ENCODE peak calls at places on chromosomes 13 and 19, in six cellular contexts. D, M, O, N, E and W are unnamed samples.

GRCh38 chr13:105847532-105848295 is 687.7 kb downstream of the EFNB2 start:
- DNase-seq in D (no peak), M (no peak), O (no peak), N (no peak), E (no peak), W (no peak)

GRCh38 chr13:50082426-50083283 is 67.4 kb downstream of the KCNRG start:
- DNase-seq in D (no peak), M (peak; percentile 79), O (peak; percentile 65), N (peak; percentile 94), E (peak; percentile 62), W (no peak)

GRCh38 chr19:15213715-15214381 is 13.1 kb upstream of the NOTCH3 start:
- DNase-seq in D (no peak), M (no peak), O (no peak), N (no peak), E (no peak), W (no peak)

GRCh38 chr19:1526066-1526778 is 2.3 kb downstream of the PLK5 start:
- DNase-seq in D (no peak), M (no peak), O (no peak), N (no peak), E (no peak), W (no peak)

GRCh38 chr19:2574478-2574931 is 98.6 kb downstream of the GADD45B start:
- DNase-seq in D (no peak), M (no peak), O (no peak), N (no peak), E (no peak), W (no peak)

GRCh38 chr13:43489168-43489730 is 297.5 kb downstream of the ENOX1 start:
- DNase-seq in D (no peak), M (no peak), O (no peak), N (no peak), E (no peak), W (no peak)

GRCh38 chr19:16901491-16902175 is 12.8 kb downstream of the F2RL3 start:
- DNase-seq in D (no peak), M (no peak), O (peak; percentile 74), N (no peak), E (no peak), W (no peak)

GRCh38 chr19:30160996-30161655 is 211.1 kb upstream of the ZNF536 start:
- DNase-seq in D (no peak), M (no peak), O (no peak), N (no peak), E (no peak), W (no peak)

GRCh38 chr19:6718741-6719539 is 1.5 kb downstream of the C3 start:
- DNase-seq in D (no peak), M (peak; percentile 79), O (peak; percentile 99), N (peak; percentile 93), E (no peak), W (no peak)

GRCh38 chr13:41054212-41054877 is 7.0 kb upstream of the WBP4 start:
- DNase-seq in D (no peak), M (no peak), O (peak; percentile 24), N (peak; percentile 53), E (peak; percentile 37), W (no peak)

GRCh38 chr19:31515931-31516330 is 166.7 kb upstream of the TSHZ3 start:
- DNase-seq in D (no peak), M (no peak), O (no peak), N (no peak), E (no peak), W (no peak)

GRCh38 chr19:46350029-46350757 is 3.3 kb downstream of the PPP5C start:
- DNase-seq in D (no peak), M (no peak), O (peak; percentile 28), N (no peak), E (no peak), W (no peak)
- H3K9ac ChIP-seq in D (no peak overlapping the region), M (no peak overlapping the region), O (no peak overlapping the region), N (peak overlapping the region; percentile 43), E (peak overlapping the region; percentile 81), W (no peak overlapping the region)

GRCh38 chr13:112897603-112897955 is 71.4 kb upstream of the MCF2L start:
- DNase-seq in D (no peak), M (no peak), O (no peak), N (no peak), E (no peak), W (no peak)

GRCh38 chr13:112895521-112896465 is 73.2 kb upstream of the MCF2L start:
- DNase-seq in D (no peak), M (no peak), O (no peak), N (no peak), E (no peak), W (no peak)

GRCh38 chr13:112898786-112899617 is 70.0 kb upstream of the MCF2L start:
- DNase-seq in D (no peak), M (no peak), O (no peak), N (no peak), E (no peak), W (no peak)

GRCh38 chr13:112897956-112898785 is 70.8 kb upstream of the MCF2L start:
- DNase-seq in D (no peak), M (no peak), O (no peak), N (no peak), E (no peak), W (no peak)

GRCh38 chr13:112896736-112897602 is 72.0 kb upstream of the MCF2L start:
- DNase-seq in D (no peak), M (no peak), O (no peak), N (no peak), E (no peak), W (no peak)
- TF ChIP-seq ZNF274 in D (no peak), M (no peak), O (no peak), N (no peak), E (no peak), W (no peak)

DNA sequence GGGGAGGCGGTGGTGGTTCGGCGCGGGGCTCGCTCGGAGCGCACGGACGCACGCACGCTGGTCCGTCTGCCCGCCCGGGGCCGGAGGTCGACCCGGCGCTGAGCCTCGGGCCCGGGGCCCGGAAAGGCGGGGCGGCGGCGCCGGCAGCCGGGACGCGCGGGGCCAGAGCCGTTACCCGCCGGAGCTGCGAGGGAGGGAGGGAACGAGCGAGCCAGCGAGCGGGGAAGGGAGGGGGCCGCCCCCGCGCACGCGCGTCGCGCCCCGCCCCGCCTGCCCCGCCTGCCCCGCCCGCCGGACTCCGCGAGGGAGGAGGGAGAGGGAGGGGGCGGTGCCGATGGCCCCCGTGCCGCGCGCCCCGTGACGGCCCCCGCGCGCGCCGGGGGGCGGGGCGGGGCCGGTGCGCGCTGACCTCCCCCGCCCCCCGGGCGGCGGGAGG is 15.0 kb downstream of the CIC start:
- DNase-seq in D (no peak), M (no peak), O (peak; percentile 95), N (no peak), E (no peak), W (no peak)
- H3K4me3 ChIP-seq in D (peak overlapping the region; percentile 57), M (peak overlapping the region; percentile 32), O (peak overlapping the region; percentile 48), N (no peak overlapping the region), E (no peak overlapping the region), W (peak overlapping the region; percentile 42)

DNA sequence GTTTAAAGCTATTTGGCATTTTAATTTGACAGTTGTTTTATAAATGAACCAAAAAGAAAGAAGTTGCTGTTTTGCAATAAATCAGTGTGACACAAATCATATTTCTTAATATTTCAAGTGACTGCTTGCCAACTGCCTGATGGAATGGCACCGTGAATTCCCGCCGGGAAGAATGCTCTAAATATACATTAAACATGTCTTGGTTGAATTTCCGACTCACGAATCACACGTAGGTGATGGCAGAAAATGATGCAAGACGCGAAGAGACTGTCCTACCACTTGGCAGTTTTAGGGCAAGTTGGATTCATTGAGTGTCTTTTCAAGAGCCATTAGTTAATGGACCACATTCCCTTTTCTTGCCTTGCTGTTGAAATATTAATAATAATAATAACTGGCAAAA is 3.1 kb upstream of the GJB2 start:
- DNase-seq in D (no peak), M (no peak), O (no peak), N (no peak), E (no peak), W (no peak)
- H3K9ac ChIP-seq in D (no peak overlapping the region), M (no peak overlapping the region), O (no peak overlapping the region), N (no peak overlapping the region), E (no peak overlapping the region), W (no peak overlapping the region)

GRCh38 chr19:40377876-40378385 is 12.1 kb downstream of the HIPK4 start:
- DNase-seq in D (no peak), M (no peak), O (no peak), N (no peak), E (no peak), W (no peak)
- TF ChIP-seq ZNF274 in D (no peak), M (no peak), O (no peak), N (no peak), E (no peak), W (no peak)

DNA sequence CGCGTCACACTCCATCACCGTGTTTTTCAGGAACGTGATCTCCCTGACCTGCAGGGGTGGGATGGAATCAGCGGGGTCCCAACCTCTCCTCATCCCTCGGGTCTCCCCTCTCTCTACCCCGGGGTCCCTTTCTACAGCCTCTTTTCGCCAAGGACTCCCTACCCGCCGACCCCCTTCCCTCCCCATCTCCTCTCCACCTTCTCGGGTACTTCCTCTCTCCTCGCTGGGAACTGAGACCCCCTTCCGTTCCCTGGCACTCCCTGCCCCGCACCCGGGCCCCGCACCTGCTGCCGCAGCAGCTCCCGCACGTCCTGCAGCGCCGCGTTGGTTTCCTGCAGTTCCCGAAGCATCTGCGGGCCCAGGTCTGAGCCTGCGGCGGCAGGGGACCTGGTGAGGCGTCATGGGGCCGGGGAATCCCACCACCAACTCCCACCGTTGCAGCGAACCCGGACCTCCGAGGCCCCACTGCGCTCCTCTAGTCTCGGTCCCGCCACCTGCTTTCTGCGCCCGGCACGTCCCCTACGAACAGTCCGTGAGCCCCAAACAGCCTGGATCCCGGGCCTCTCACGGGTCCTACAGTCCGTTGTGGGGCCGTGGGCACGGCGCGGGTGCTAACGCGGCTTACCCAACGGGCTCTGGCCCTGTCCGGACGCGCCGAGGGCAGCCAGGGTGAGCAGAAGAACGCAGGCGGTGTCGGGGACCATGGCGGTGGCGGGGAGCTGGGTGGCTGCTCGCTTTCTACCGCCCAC is at the start of gene COMP:
- DNase-seq in D (no peak), M (no peak), O (no peak), N (no peak), E (no peak), W (no peak)
- H3K4me3 ChIP-seq in D (peak within 1 kb of the TSS; percentile 39), M (no peak within 1 kb of the TSS), O (no peak within 1 kb of the TSS), N (no peak within 1 kb of the TSS), E (no peak within 1 kb of the TSS), W (peak within 1 kb of the TSS; percentile 40)

GRCh38 chr13:112968910-112969691 is at the start of gene MCF2L:
- DNase-seq in D (no peak), M (no peak), O (no peak), N (peak; percentile 56), E (no peak), W (no peak)

GRCh38 chr13:112970552-112971287 is 1.7 kb downstream of the MCF2L start:
- DNase-seq in D (no peak), M (no peak), O (no peak), N (no peak), E (no peak), W (no peak)

GRCh38 chr13:112971288-112971643 is 2.3 kb downstream of the MCF2L start:
- DNase-seq in D (no peak), M (no peak), O (no peak), N (no peak), E (no peak), W (no peak)

GRCh38 chr13:112968380-112968909 is 569 bp upstream of the MCF2L start:
- DNase-seq in D (no peak), M (no peak), O (no peak), N (no peak), E (no peak), W (no peak)

GRCh38 chr13:112969692-112970338 is 801 bp downstream of the MCF2L start:
- DNase-seq in D (no peak), M (no peak), O (no peak), N (no peak), E (no peak), W (no peak)
- H3K9ac ChIP-seq in D (no peak overlapping the region), M (peak overlapping the region; percentile 46), O (no peak overlapping the region), N (peak overlapping the region; percentile 70), E (no peak overlapping the region), W (peak overlapping the region; percentile 67)

GRCh38 chr13:30319703-30320102 is 12.4 kb upstream of the KATNAL1 start:
- DNase-seq in D (no peak), M (no peak), O (no peak), N (no peak), E (no peak), W (no peak)
- TF ChIP-seq ZNF274 in D (no peak), M (no peak), O (no peak), N (no peak), E (no peak), W (no peak)